ENCODE peak calls at places on chromosome 20, in seven cellular contexts. One of them, this sample, is unnamed.

GRCh38 chr20:21117521-21117920 is 8.4 kb upstream of the KIZ start:
- DNase-seq in H9: no peak
- DNase-seq in mesenchymal stem cell: no peak
- DNase-seq in HepG2: no peak
- DNase-seq in Karpas-422: no peak
- DNase-seq in astrocyte: no peak
- DNase-seq in fibroblast of lung: no peak
- DNase-seq in this sample: no peak

GRCh38 chr20:6715350-6716063 is 52.0 kb upstream of the BMP2 start:
- DNase-seq in H9: no peak
- DNase-seq in mesenchymal stem cell: no peak
- DNase-seq in HepG2: no peak
- DNase-seq in Karpas-422: no peak
- DNase-seq in astrocyte: no peak
- DNase-seq in fibroblast of lung: no peak
- DNase-seq in this sample: no peak

GRCh38 chr20:32354592-32355416 is 3.3 kb upstream of the ASXL1 start:
- DNase-seq in H9: no peak
- DNase-seq in mesenchymal stem cell: peak
- DNase-seq in HepG2: peak
- DNase-seq in Karpas-422: no peak
- DNase-seq in astrocyte: peak
- DNase-seq in fibroblast of lung: peak
- DNase-seq in this sample: peak

GRCh38 chr20:34562643-34563042 is 4.1 kb downstream of the MAP1LC3A start:
- DNase-seq in H9: peak
- DNase-seq in mesenchymal stem cell: peak
- DNase-seq in HepG2: peak
- DNase-seq in Karpas-422: peak
- DNase-seq in astrocyte: no peak
- DNase-seq in fibroblast of lung: peak
- DNase-seq in this sample: no peak

GRCh38 chr20:31497838-31498540 is 16.3 kb upstream of the HM13 start:
- DNase-seq in H9: no peak
- DNase-seq in mesenchymal stem cell: no peak
- DNase-seq in HepG2: no peak
- DNase-seq in Karpas-422: no peak
- DNase-seq in astrocyte: peak
- DNase-seq in fibroblast of lung: peak
- DNase-seq in this sample: peak

GRCh38 chr20:19460386-19460785 is 247.9 kb downstream of the SLC24A3 start:
- DNase-seq in H9: no peak
- DNase-seq in mesenchymal stem cell: no peak
- DNase-seq in HepG2: no peak
- DNase-seq in Karpas-422: no peak
- DNase-seq in astrocyte: peak
- DNase-seq in fibroblast of lung: peak
- DNase-seq in this sample: no peak

GRCh38 chr20:8778387-8778786 is 290.5 kb upstream of the PLCB4 start:
- DNase-seq in H9: no peak
- DNase-seq in mesenchymal stem cell: no peak
- DNase-seq in HepG2: no peak
- DNase-seq in Karpas-422: no peak
- DNase-seq in astrocyte: no peak
- DNase-seq in fibroblast of lung: no peak
- DNase-seq in this sample: no peak

GRCh38 chr20:44422083-44422482 is 53.6 kb upstream of the TTPAL start:
- DNase-seq in H9: no peak
- DNase-seq in mesenchymal stem cell: no peak
- DNase-seq in HepG2: no peak
- DNase-seq in Karpas-422: no peak
- DNase-seq in astrocyte: peak
- DNase-seq in fibroblast of lung: peak
- DNase-seq in this sample: no peak

GRCh38 chr20:1669304-1669703 is 11.7 kb upstream of the SIRPG start:
- DNase-seq in H9: no peak
- DNase-seq in mesenchymal stem cell: no peak
- DNase-seq in HepG2: no peak
- DNase-seq in Karpas-422: no peak
- DNase-seq in astrocyte: peak
- DNase-seq in fibroblast of lung: no peak
- DNase-seq in this sample: no peak

GRCh38 chr20:53800883-53801604 is 207.4 kb upstream of the ZNF217 start:
- DNase-seq in H9: no peak
- DNase-seq in mesenchymal stem cell: no peak
- DNase-seq in HepG2: peak
- DNase-seq in Karpas-422: no peak
- DNase-seq in astrocyte: no peak
- DNase-seq in fibroblast of lung: no peak
- DNase-seq in this sample: no peak

GRCh38 chr20:55615818-55616217 is 389.5 kb downstream of the CBLN4 start:
- DNase-seq in H9: no peak
- DNase-seq in mesenchymal stem cell: no peak
- DNase-seq in HepG2: no peak
- DNase-seq in Karpas-422: no peak
- DNase-seq in astrocyte: no peak
- DNase-seq in fibroblast of lung: no peak
- DNase-seq in this sample: no peak

GRCh38 chr20:44460795-44461141 is 14.9 kb upstream of the TTPAL start:
- DNase-seq in H9: no peak
- DNase-seq in mesenchymal stem cell: peak
- DNase-seq in HepG2: peak
- DNase-seq in Karpas-422: peak
- DNase-seq in astrocyte: no peak
- DNase-seq in fibroblast of lung: peak
- DNase-seq in this sample: no peak

GRCh38 chr20:24955045-24955444 is 6.0 kb downstream of the CST7 start:
- DNase-seq in H9: peak
- DNase-seq in mesenchymal stem cell: no peak
- DNase-seq in HepG2: no peak
- DNase-seq in Karpas-422: peak
- DNase-seq in astrocyte: no peak
- DNase-seq in fibroblast of lung: no peak
- DNase-seq in this sample: no peak

GRCh38 chr20:33180169-33180568 is 12.2 kb downstream of the BPIFA2 start:
- DNase-seq in H9: no peak
- DNase-seq in mesenchymal stem cell: no peak
- DNase-seq in HepG2: no peak
- DNase-seq in Karpas-422: no peak
- DNase-seq in astrocyte: no peak
- DNase-seq in fibroblast of lung: no peak
- DNase-seq in this sample: no peak

GRCh38 chr20:55057779-55058415 is 582.5 kb downstream of the DOK5 start:
- DNase-seq in H9: no peak
- DNase-seq in mesenchymal stem cell: no peak
- DNase-seq in HepG2: no peak
- DNase-seq in Karpas-422: no peak
- DNase-seq in astrocyte: no peak
- DNase-seq in fibroblast of lung: no peak
- DNase-seq in this sample: no peak

GRCh38 chr20:49724637-49725606 is 11.2 kb upstream of the B4GALT5 start:
- DNase-seq in H9: no peak
- DNase-seq in mesenchymal stem cell: peak
- DNase-seq in HepG2: peak
- DNase-seq in Karpas-422: no peak
- DNase-seq in astrocyte: peak
- DNase-seq in fibroblast of lung: peak
- DNase-seq in this sample: no peak

GRCh38 chr20:17786221-17786718 is 86.5 kb downstream of the BANF2 start:
- DNase-seq in H9: no peak
- DNase-seq in mesenchymal stem cell: peak
- DNase-seq in HepG2: no peak
- DNase-seq in Karpas-422: no peak
- DNase-seq in astrocyte: peak
- DNase-seq in fibroblast of lung: peak
- DNase-seq in this sample: no peak

GRCh38 chr20:1334761-1335160 is 5.8 kb upstream of the SDCBP2 start:
- DNase-seq in H9: peak
- DNase-seq in mesenchymal stem cell: peak
- DNase-seq in HepG2: peak
- DNase-seq in Karpas-422: peak
- DNase-seq in astrocyte: no peak
- DNase-seq in fibroblast of lung: no peak
- DNase-seq in this sample: no peak

GRCh38 chr20:24977336-24977735 is 15.2 kb downstream of the APMAP start:
- DNase-seq in H9: no peak
- DNase-seq in mesenchymal stem cell: no peak
- DNase-seq in HepG2: no peak
- DNase-seq in Karpas-422: no peak
- DNase-seq in astrocyte: no peak
- DNase-seq in fibroblast of lung: no peak
- DNase-seq in this sample: no peak

GRCh38 chr20:23449400-23449799 is 3.3 kb downstream of the CST11 start:
- DNase-seq in H9: no peak
- DNase-seq in mesenchymal stem cell: no peak
- DNase-seq in HepG2: no peak
- DNase-seq in Karpas-422: no peak
- DNase-seq in astrocyte: no peak
- DNase-seq in fibroblast of lung: no peak
- DNase-seq in this sample: no peak

GRCh38 chr20:55058938-55059337 is 583.5 kb downstream of the DOK5 start:
- DNase-seq in H9: no peak
- DNase-seq in mesenchymal stem cell: no peak
- DNase-seq in HepG2: no peak
- DNase-seq in Karpas-422: no peak
- DNase-seq in astrocyte: no peak
- DNase-seq in fibroblast of lung: no peak
- DNase-seq in this sample: no peak

GRCh38 chr20:31720486-31721407 is 1.9 kb downstream of the BCL2L1 start:
- DNase-seq in H9: no peak
- DNase-seq in mesenchymal stem cell: no peak
- DNase-seq in HepG2: peak
- DNase-seq in Karpas-422: peak
- DNase-seq in astrocyte: no peak
- DNase-seq in fibroblast of lung: no peak
- DNase-seq in this sample: no peak

GRCh38 chr20:23086056-23086551 is at the start of gene CD93:
- DNase-seq in H9: no peak
- DNase-seq in mesenchymal stem cell: no peak
- DNase-seq in HepG2: no peak
- DNase-seq in Karpas-422: no peak
- DNase-seq in astrocyte: peak
- DNase-seq in fibroblast of lung: no peak
- DNase-seq in this sample: peak

GRCh38 chr20:46111028-46111835 is 6.9 kb upstream of the CD40 start:
- DNase-seq in H9: no peak
- DNase-seq in mesenchymal stem cell: peak
- DNase-seq in HepG2: no peak
- DNase-seq in Karpas-422: peak
- DNase-seq in astrocyte: no peak
- DNase-seq in fibroblast of lung: peak
- DNase-seq in this sample: peak

GRCh38 chr20:35607003-35607735 is 8.5 kb upstream of the SPAG4 start:
- DNase-seq in H9: no peak
- DNase-seq in mesenchymal stem cell: no peak
- DNase-seq in HepG2: no peak
- DNase-seq in Karpas-422: no peak
- DNase-seq in astrocyte: no peak
- DNase-seq in fibroblast of lung: no peak
- DNase-seq in this sample: peak

DNA sequence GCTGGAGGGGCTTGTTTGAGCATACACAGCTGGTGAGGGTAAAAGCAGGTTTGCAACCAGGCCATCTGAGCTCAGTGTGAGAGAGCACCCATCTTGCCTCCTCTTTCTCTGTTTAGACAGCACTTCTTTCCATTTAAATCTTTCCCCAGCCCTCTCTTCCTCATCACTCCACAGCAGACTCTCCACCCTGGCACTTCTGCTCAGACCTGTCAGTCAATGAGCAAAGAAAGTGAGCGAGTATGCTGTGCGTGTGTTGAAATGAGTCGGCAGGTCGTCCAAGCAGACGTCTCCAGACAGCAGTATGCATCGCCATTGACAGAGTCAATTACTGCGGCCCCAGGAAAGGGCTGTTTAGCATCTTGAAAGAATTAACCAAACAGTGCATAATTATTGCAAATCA is 54.7 kb upstream of the KCNG1 start:
- DNase-seq in H9: no peak
- DNase-seq in mesenchymal stem cell: no peak
- DNase-seq in HepG2: no peak
- DNase-seq in Karpas-422: no peak
- DNase-seq in astrocyte: no peak
- DNase-seq in fibroblast of lung: no peak
- DNase-seq in this sample: no peak
- H3K9ac ChIP-seq in H9: no peak
- H3K9ac ChIP-seq in mesenchymal stem cell: no peak
- H3K9ac ChIP-seq in HepG2: no peak
- H3K9ac ChIP-seq in Karpas-422: no peak
- H3K9ac ChIP-seq in astrocyte: no peak
- H3K9ac ChIP-seq in fibroblast of lung: no peak
- H3K9ac ChIP-seq in this sample: no peak

DNA sequence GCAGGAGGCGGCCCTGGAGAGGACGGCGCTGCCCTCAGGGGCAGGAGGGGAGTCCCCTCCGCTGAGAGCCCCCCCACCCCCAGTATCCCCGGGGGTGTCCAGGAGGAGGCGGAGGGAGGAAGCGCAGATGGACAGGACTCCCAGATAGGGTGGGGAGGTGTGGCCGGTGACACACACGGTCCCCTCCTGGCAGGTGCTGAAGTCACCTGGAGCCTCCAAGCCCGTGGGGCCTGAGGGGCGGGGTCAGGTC is 1.4 kb downstream of the STMN3 start:
- DNase-seq in H9: no peak
- DNase-seq in mesenchymal stem cell: no peak
- DNase-seq in HepG2: no peak
- DNase-seq in Karpas-422: no peak
- DNase-seq in astrocyte: no peak
- DNase-seq in fibroblast of lung: no peak
- DNase-seq in this sample: no peak
- H3K9ac ChIP-seq in H9: no peak
- H3K9ac ChIP-seq in mesenchymal stem cell: no peak
- H3K9ac ChIP-seq in HepG2: peak
- H3K9ac ChIP-seq in Karpas-422: no peak
- H3K9ac ChIP-seq in astrocyte: peak
- H3K9ac ChIP-seq in fibroblast of lung: no peak
- H3K9ac ChIP-seq in this sample: no peak

GRCh38 chr20:47335251-47336012 is 21.1 kb downstream of the ZMYND8 start:
- DNase-seq in H9: no peak
- DNase-seq in mesenchymal stem cell: no peak
- DNase-seq in HepG2: no peak
- DNase-seq in Karpas-422: no peak
- DNase-seq in astrocyte: no peak
- DNase-seq in fibroblast of lung: no peak
- DNase-seq in this sample: no peak
- H3K9ac ChIP-seq in H9: no peak
- H3K9ac ChIP-seq in mesenchymal stem cell: peak
- H3K9ac ChIP-seq in HepG2: no peak
- H3K9ac ChIP-seq in Karpas-422: peak
- H3K9ac ChIP-seq in astrocyte: peak
- H3K9ac ChIP-seq in fibroblast of lung: peak
- H3K9ac ChIP-seq in this sample: no peak

DNA sequence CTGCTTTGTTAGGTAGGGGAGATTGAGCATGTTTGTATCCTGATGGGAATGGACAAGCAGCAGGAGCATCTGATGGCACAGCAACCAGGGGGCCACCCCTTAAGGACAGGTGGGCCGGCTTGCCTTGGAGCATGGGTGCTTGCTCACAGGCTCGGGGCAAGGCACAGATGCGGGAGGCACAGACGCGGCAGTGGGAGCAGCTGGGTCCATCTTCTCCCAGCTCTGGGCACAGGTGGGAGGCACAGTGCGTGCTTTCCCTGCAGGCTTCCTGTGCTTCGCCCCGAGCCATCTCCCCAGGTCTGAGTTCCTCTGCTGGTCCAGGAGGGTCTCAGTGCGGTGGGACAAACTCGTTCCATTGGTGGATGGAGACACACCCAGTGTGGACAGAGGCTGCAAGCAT is 73.6 kb upstream of the BHLHE23 start:
- DNase-seq in H9: no peak
- DNase-seq in mesenchymal stem cell: no peak
- DNase-seq in HepG2: no peak
- DNase-seq in Karpas-422: no peak
- DNase-seq in astrocyte: no peak
- DNase-seq in fibroblast of lung: no peak
- DNase-seq in this sample: no peak
- H3K9ac ChIP-seq in H9: no peak
- H3K9ac ChIP-seq in mesenchymal stem cell: no peak
- H3K9ac ChIP-seq in HepG2: no peak
- H3K9ac ChIP-seq in Karpas-422: no peak
- H3K9ac ChIP-seq in astrocyte: no peak
- H3K9ac ChIP-seq in fibroblast of lung: no peak
- H3K9ac ChIP-seq in this sample: no peak